ENCODE peak calls at places on chromosome 17, in four cellular contexts. F is AML-193; I is CD8-positive, alpha-beta memory T cell; V is posterior cingulate gyrus. Z is an unnamed sample.

GRCh38 chr17:44971776-44972483 is 3.8 kb upstream of the C1QL1 start:
- DNase-seq in F (no peak), I (no peak), V (no peak), Z (no peak)

GRCh38 chr17:27376637-27377547 is 79.4 kb upstream of the KSR1 start:
- DNase-seq in F (no peak), I (no peak), V (no peak), Z (no peak)

GRCh38 chr17:6927290-6927844 is 68.5 kb upstream of the ALOX12 start:
- DNase-seq in F (peak), I (no peak), V (no peak), Z (no peak)

GRCh38 chr17:31391496-31391949 is at the start of gene RAB11FIP4:
- DNase-seq in F (no peak), I (no peak), V (no peak), Z (peak)

GRCh38 chr17:57461082-57461481 is 204.8 kb downstream of the MSI2 start:
- DNase-seq in F (no peak), I (no peak), V (no peak), Z (no peak)

GRCh38 chr17:81191646-81192045 is 25.6 kb upstream of the AATK start:
- DNase-seq in F (no peak), I (no peak), V (no peak), Z (no peak)

GRCh38 chr17:77887110-77887463 is 71.4 kb upstream of the TNRC6C start:
- DNase-seq in F (no peak), I (no peak), V (no peak), Z (no peak)

GRCh38 chr17:50626037-50626574 is 8.6 kb upstream of the ABCC3 start:
- DNase-seq in F (peak), I (peak), V (no peak), Z (peak)

GRCh38 chr17:17216776-17217175 is 10.6 kb upstream of the PLD6 start:
- DNase-seq in F (no peak), I (no peak), V (peak), Z (no peak)

GRCh38 chr17:78263063-78263735 is 31.8 kb downstream of the TMEM235 start:
- DNase-seq in F (no peak), I (no peak), V (no peak), Z (no peak)

GRCh38 chr17:35890774-35891155 is 10.6 kb upstream of the CCL5 start:
- DNase-seq in F (no peak), I (peak), V (no peak), Z (no peak)

Z was measured in RPMI8226.